ENCODE peak calls at places on chromosomes 4 and X, in seven cellular contexts. X is esophagus squamous epithelium, H is fibroblast of mammary gland, E is endothelial cell of umbilical vein, F is breast epithelium, D is Karpas-422, G is spleen. K is an unnamed sample.

GRCh38 chrX:5857232-5857631 is 371.4 kb downstream of the NLGN4X start:
- DNase-seq in X (no peak), H (no peak), E (no peak), F (no peak), D (peak; percentile 60), G (no peak), K (no peak)

GRCh38 chr4:187135878-187136277 is 412.2 kb upstream of the FAT1 start:
- DNase-seq in X (no peak), H (no peak), E (no peak), F (no peak), D (no peak), G (no peak), K (no peak)

GRCh38 chrX:136039968-136040367 is 54.7 kb downstream of the SLC9A6 start:
- DNase-seq in X (no peak), H (no peak), E (no peak), F (no peak), D (no peak), G (no peak), K (no peak)

GRCh38 chr4:52028970-52029369 is 8.8 kb upstream of the LRRC66 start:
- DNase-seq in X (no peak), H (peak; percentile 67), E (no peak), F (no peak), D (no peak), G (no peak), K (peak; percentile 41)

GRCh38 chrX:29397506-29397905 is 810.3 kb downstream of the IL1RAPL1 start:
- DNase-seq in X (no peak), H (peak; percentile 15), E (no peak), F (no peak), D (no peak), G (no peak), K (peak; percentile 5)

GRCh38 chr4:53490965-53491622 is 100.2 kb downstream of the LNX1 start:
- DNase-seq in X (no peak), H (peak; percentile 97), E (peak; percentile 85), F (no peak), D (peak; percentile 72), G (no peak), K (peak; percentile 83)

GRCh38 chr4:30825008-30825765 is 105.0 kb downstream of the PCDH7 start:
- DNase-seq in X (no peak), H (no peak), E (peak; percentile 8), F (no peak), D (no peak), G (no peak), K (no peak)

GRCh38 chr4:28357985-28358384 is 1497.3 kb downstream of the STIM2 start:
- DNase-seq in X (no peak), H (peak; percentile 76), E (no peak), F (no peak), D (no peak), G (no peak), K (no peak)

GRCh38 chrX:103467870-103468269 is 51.4 kb downstream of the RAB40A start:
- DNase-seq in X (no peak), H (no peak), E (no peak), F (no peak), D (no peak), G (no peak), K (no peak)

GRCh38 chr4:123588631-123589223 is 192.1 kb downstream of the SPRY1 start:
- DNase-seq in X (no peak), H (no peak), E (no peak), F (no peak), D (no peak), G (no peak), K (no peak)

GRCh38 chrX:115491766-115492165 is 69.2 kb upstream of the PLS3 start:
- DNase-seq in X (no peak), H (peak; percentile 26), E (peak; percentile 61), F (no peak), D (no peak), G (no peak), K (no peak)

GRCh38 chr4:2942037-2942531 is 21.1 kb downstream of the NOP14 start:
- DNase-seq in X (no peak), H (no peak), E (no peak), F (no peak), D (no peak), G (peak; percentile 75), K (no peak)

GRCh38 chr4:69896530-69897116 is 34.2 kb upstream of the CSN1S1 start:
- DNase-seq in X (no peak), H (peak; percentile 26), E (no peak), F (no peak), D (no peak), G (no peak), K (no peak)

GRCh38 chr4:153950100-153950979 is 161.5 kb upstream of the SFRP2 start:
- DNase-seq in X (no peak), H (no peak), E (no peak), F (no peak), D (no peak), G (no peak), K (no peak)

GRCh38 chr4:137530176-137530575 is 2.1 kb downstream of the PCDH18 start:
- DNase-seq in X (no peak), H (peak; percentile 91), E (no peak), F (no peak), D (no peak), G (no peak), K (no peak)

GRCh38 chrX:132146456-132146855 is 18.6 kb upstream of the FRMD7 start:
- DNase-seq in X (no peak), H (no peak), E (no peak), F (no peak), D (no peak), G (no peak), K (no peak)

GRCh38 chr4:37653601-37654000 is 32.6 kb downstream of the RELL1 start:
- DNase-seq in X (no peak), H (no peak), E (peak; percentile 26), F (no peak), D (no peak), G (no peak), K (no peak)

GRCh38 chrX:29671426-29671825 is 543.9 kb upstream of the MAGEB2 start:
- DNase-seq in X (no peak), H (no peak), E (no peak), F (no peak), D (no peak), G (no peak), K (no peak)

GRCh38 chrX:65596270-65596669 is 61.7 kb upstream of the LAS1L start:
- DNase-seq in X (no peak), H (peak; percentile 58), E (peak; percentile 54), F (no peak), D (no peak), G (no peak), K (no peak)

GRCh38 chrX:41258871-41259270 is 75.1 kb upstream of the DDX3X start:
- DNase-seq in X (no peak), H (peak; percentile 23), E (no peak), F (no peak), D (no peak), G (no peak), K (no peak)

GRCh38 chr4:10223782-10224181 is 107.2 kb upstream of the WDR1 start:
- DNase-seq in X (no peak), H (no peak), E (no peak), F (no peak), D (no peak), G (no peak), K (no peak)

GRCh38 chrX:11427082-11428033 is 134.1 kb downstream of the AMELX start:
- DNase-seq in X (no peak), H (peak; percentile 32), E (peak; percentile 29), F (no peak), D (no peak), G (peak; percentile 78), K (no peak)
- H3K4me3 ChIP-seq in X (peak overlapping the region; percentile 65), H (peak overlapping the region; percentile 62), E (peak overlapping the region; percentile 27), F (peak overlapping the region; percentile 45), D (no peak overlapping the region), G (peak overlapping the region; percentile 23), K (peak overlapping the region; percentile 60)

GRCh38 chrX:78105944-78106650 is 2.0 kb downstream of the PGK1 start:
- DNase-seq in X (no peak), H (no peak), E (peak; percentile 1), F (no peak), D (no peak), G (no peak), K (no peak)
- H3K4me3 ChIP-seq in X (peak overlapping the region; percentile 79), H (peak overlapping the region; percentile 90), E (peak overlapping the region; percentile 33), F (peak overlapping the region; percentile 72), D (peak overlapping the region; percentile 91), G (peak overlapping the region; percentile 13), K (peak overlapping the region; percentile 76)

GRCh38 chr4:25749150-25749794 is 93.6 kb downstream of the SLC34A2 start:
- DNase-seq in X (no peak), H (no peak), E (no peak), F (no peak), D (no peak), G (no peak), K (no peak)

DNA sequence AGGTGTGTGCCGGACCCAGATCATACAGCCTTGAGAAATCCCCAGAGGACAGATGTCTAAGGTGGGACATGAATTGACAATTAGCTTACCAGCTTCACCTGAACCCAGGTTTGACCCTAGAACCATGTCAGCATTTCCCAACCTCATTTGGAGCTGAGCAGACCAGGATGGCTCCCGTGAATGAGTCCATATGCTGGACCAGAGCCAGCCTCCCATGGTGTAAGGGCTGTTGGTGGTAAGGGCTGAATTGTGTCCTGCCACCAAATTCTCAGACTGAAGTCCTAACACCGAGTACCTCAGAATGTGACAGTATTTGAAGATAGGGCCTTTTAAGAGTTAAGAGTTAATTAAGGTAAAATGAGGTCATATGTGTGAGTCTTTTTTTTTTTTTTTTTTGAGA is 88.3 kb downstream of the SLC34A2 start:
- DNase-seq in X (no peak), H (no peak), E (no peak), F (no peak), D (no peak), G (no peak), K (no peak)
- H3K4me3 ChIP-seq in X (no peak overlapping the region), H (no peak overlapping the region), E (no peak overlapping the region), F (no peak overlapping the region), D (no peak overlapping the region), G (no peak overlapping the region), K (no peak overlapping the region)

GRCh38 chr4:22385615-22386014 is 130.3 kb downstream of the ADGRA3 start:
- DNase-seq in X (no peak), H (peak; percentile 79), E (peak; percentile 54), F (no peak), D (no peak), G (no peak), K (no peak)
- H3K4me3 ChIP-seq in X (no peak overlapping the region), H (no peak overlapping the region), E (no peak overlapping the region), F (no peak overlapping the region), D (no peak overlapping the region), G (no peak overlapping the region), K (no peak overlapping the region)

GRCh38 chr4:42310343-42310742 is 86.9 kb upstream of the SHISA3 start:
- DNase-seq in X (no peak), H (no peak), E (no peak), F (no peak), D (no peak), G (no peak), K (no peak)
- H3K4me3 ChIP-seq in X (no peak overlapping the region), H (no peak overlapping the region), E (no peak overlapping the region), F (no peak overlapping the region), D (no peak overlapping the region), G (no peak overlapping the region), K (no peak overlapping the region)

GRCh38 chr4:163249042-163249441 is 82.4 kb upstream of the NAF1 start:
- DNase-seq in X (no peak), H (no peak), E (no peak), F (no peak), D (no peak), G (no peak), K (no peak)

GRCh38 chr4:163243297-163243981 is 76.7 kb upstream of the NAF1 start:
- DNase-seq in X (no peak), H (no peak), E (no peak), F (no peak), D (no peak), G (no peak), K (no peak)

GRCh38 chr4:163245044-163245443 is 78.4 kb upstream of the NAF1 start:
- DNase-seq in X (no peak), H (no peak), E (no peak), F (no peak), D (no peak), G (no peak), K (no peak)
- H3K4me3 ChIP-seq in X (no peak overlapping the region), H (no peak overlapping the region), E (no peak overlapping the region), F (no peak overlapping the region), D (no peak overlapping the region), G (no peak overlapping the region), K (no peak overlapping the region)